ENCODE peak calls at places on chromosomes 7 and 10, in four cellular contexts. Y, I, Q and L are unnamed samples.

GRCh38 chr10:34797155-34797554 is 17.9 kb downstream of the PARD3 start:
- DNase-seq in Y (no peak), I (no peak), Q (no peak), L (no peak)

GRCh38 chr7:30563326-30563942 is 31.2 kb upstream of the GARS1 start:
- DNase-seq in Y (no peak), Q (no peak), I (no peak), L (no peak)

GRCh38 chr10:78436223-78436575 is 402.5 kb downstream of the RPS24 start:
- DNase-seq in Y (no peak), Q (no peak), I (no peak), L (no peak)

GRCh38 chr7:32507416-32507815 is 12.1 kb downstream of the AVL9 start:
- DNase-seq in I (no peak), Q (no peak), Y (no peak), L (no peak)

GRCh38 chr10:11270135-11270857 is 252.6 kb downstream of the CELF2 start:
- DNase-seq in I (peak; percentile 79), Y (peak; percentile 65), Q (peak; percentile 70), L (peak; percentile 75)

GRCh38 chr10:119005377-119006043 is 24.0 kb upstream of the NANOS1 start:
- DNase-seq in Y (no peak), Q (no peak), I (no peak), L (no peak)

GRCh38 chr7:88835147-88835728 is 39.7 kb upstream of the TEX47 start:
- DNase-seq in Y (no peak), I (no peak), Q (peak; percentile 23), L (no peak)

GRCh38 chr10:117476716-117477115 is 65.8 kb upstream of the EMX2 start:
- DNase-seq in Q (no peak), Y (no peak), I (no peak), L (no peak)

GRCh38 chr7:131285558-131285957 is 42.1 kb upstream of the MKLN1 start:
- DNase-seq in Y (no peak), I (no peak), Q (no peak), L (no peak)

GRCh38 chr7:94655884-94656657 is at the start of gene SGCE:
- DNase-seq in I (peak; percentile 48), Q (peak; percentile 64), Y (peak; percentile 22), L (peak; percentile 30)

GRCh38 chr7:11714676-11715075 is 117.3 kb downstream of the THSD7A start:
- DNase-seq in Y (no peak), I (no peak), Q (no peak), L (no peak)

GRCh38 chr10:113648478-113648877 is 15.4 kb downstream of the NRAP start:
- DNase-seq in Q (no peak), I (no peak), Y (no peak), L (no peak)

GRCh38 chr7:50832744-50833143 is 50.0 kb upstream of the GRB10 start:
- DNase-seq in I (no peak), Y (no peak), Q (no peak), L (no peak)

GRCh38 chr7:41125343-41125742 is 577.5 kb downstream of the INHBA start:
- DNase-seq in I (no peak), Y (no peak), Q (no peak), L (no peak)

GRCh38 chr7:14137676-14138075 is 148.2 kb upstream of the ETV1 start:
- DNase-seq in Q (no peak), I (no peak), Y (no peak), L (no peak)

GRCh38 chr10:73433538-73433867 is at the start of gene MSS51:
- DNase-seq in I (no peak), Q (no peak), Y (no peak), L (no peak)